ENCODE peak calls at places on chromosomes 6 and 20, in nine cellular contexts. Z is activated T-cell treated with anti-CD3 and anti-CD28 coated beads for 24 hours; X is A172; U is left colon; W is HEK293T; D is activated T-helper 1 cell treated with anti-CD3 and anti-CD28 coated beads, Interleukin-12 subunit alpha, Interleukin-12 subunit beta, Interleukin-2, Interleukin-4 antibody, amounts not matched to agents 30 ng/mL and 10 ng/mL and 1 ng/mL, durations not matched to agents 14 hours and 24 hours and 36 hours; C is C1 segment of cervical spinal cord; F is type B pancreatic cell; I is activated CD8-positive, alpha-beta memory T cell treated with anti-CD3 and anti-CD28 coated beads for 24 hours. R is an unnamed sample.

GRCh38 chr6:133242761-133243590 is 1.8 kb downstream of the EYA4 start:
- DNase-seq in F (no peak), U (no peak), Z (no peak), C (no peak), W (peak), I (no peak), D (no peak), X (no peak), R (no peak)

GRCh38 chr20:24798930-24799705 is 150.0 kb upstream of the CST7 start:
- DNase-seq in I (no peak), D (no peak), F (no peak), X (peak), C (no peak), U (no peak), W (no peak), Z (no peak), R (peak)

GRCh38 chr20:50918403-50918802 is 12.8 kb downstream of the ADNP start:
- DNase-seq in I (no peak), F (no peak), X (no peak), C (no peak), Z (no peak), D (no peak), U (no peak), W (no peak), R (no peak)

GRCh38 chr6:138647006-138647405 is 126.6 kb upstream of the CCDC28A start:
- DNase-seq in C (no peak), Z (no peak), W (no peak), D (no peak), U (no peak), I (no peak), F (no peak), X (no peak), R (no peak)

GRCh38 chr6:6798430-6798829 is 209.9 kb downstream of the LY86 start:
- DNase-seq in U (no peak), F (no peak), X (no peak), D (peak), Z (no peak), C (no peak), I (peak), W (no peak), R (no peak)

GRCh38 chr6:32947552-32948465 is 5.1 kb downstream of the HLA-DMA start:
- DNase-seq in F (no peak), D (peak), C (no peak), W (peak), I (no peak), U (peak), Z (no peak), X (peak), R (no peak)

GRCh38 chr6:149864578-149865535 is 698 bp upstream of the LRP11 start:
- DNase-seq in I (peak), Z (no peak), X (peak), W (peak), U (no peak), F (no peak), C (no peak), D (peak), R (no peak)

GRCh38 chr6:18501313-18502013 is 114.3 kb downstream of the RNF144B start:
- DNase-seq in U (peak), Z (no peak), D (no peak), I (no peak), X (peak), F (no peak), W (no peak), C (no peak), R (peak)

GRCh38 chr6:31158863-31159855 is 770 bp downstream of the TCF19 start:
- DNase-seq in X (peak), W (peak), I (peak), C (no peak), Z (peak), D (peak), U (no peak), F (no peak), R (peak)

GRCh38 chr20:24683676-24684075 is 214.2 kb downstream of the SYNDIG1 start:
- DNase-seq in W (no peak), D (no peak), C (no peak), I (no peak), U (no peak), Z (no peak), X (no peak), F (no peak), R (peak)

GRCh38 chr6:99905209-99906106 is 88.6 kb downstream of the MCHR2 start:
- DNase-seq in F (no peak), C (no peak), X (peak), W (peak), U (no peak), Z (no peak), I (no peak), D (no peak), R (no peak)

GRCh38 chr6:912871-913663 is 220.1 kb upstream of the EXOC2 start:
- DNase-seq in F (no peak), U (no peak), D (no peak), C (no peak), X (peak), Z (no peak), I (no peak), W (peak), R (no peak)

GRCh38 chr20:37364927-37365272 is 19.0 kb downstream of the SRC start:
- DNase-seq in Z (no peak), D (no peak), F (no peak), C (no peak), X (no peak), I (no peak), W (no peak), U (peak), R (no peak)

GRCh38 chr6:93523365-93523764 is 104.0 kb upstream of the EPHA7 start:
- DNase-seq in F (no peak), U (no peak), D (no peak), I (no peak), W (no peak), X (no peak), Z (no peak), C (no peak), R (no peak)

GRCh38 chr6:138987299-138987642 is 782 bp downstream of the REPS1 start:
- DNase-seq in I (no peak), C (no peak), F (no peak), D (no peak), U (no peak), X (no peak), W (no peak), Z (no peak), R (peak)

GRCh38 chr6:42142118-42142835 is at the start of gene C6orf132:
- DNase-seq in Z (no peak), W (no peak), F (no peak), D (no peak), X (no peak), U (peak), C (no peak), I (peak), R (no peak)

GRCh38 chr20:53873249-53873642 is 197.1 kb downstream of the BCAS1 start:
- DNase-seq in F (no peak), X (no peak), Z (no peak), U (no peak), I (no peak), C (no peak), D (no peak), W (no peak), R (no peak)

GRCh38 chr20:51890003-51890402 is 87.7 kb upstream of the SALL4 start:
- DNase-seq in W (no peak), U (no peak), F (no peak), D (no peak), C (no peak), I (no peak), X (no peak), Z (no peak), R (no peak)

GRCh38 chr20:24692429-24693190 is 223.2 kb downstream of the SYNDIG1 start:
- DNase-seq in I (peak), F (peak), U (no peak), W (no peak), X (no peak), Z (no peak), D (no peak), C (no peak), R (peak)

GRCh38 chr6:20610636-20611200 is 76.5 kb downstream of the CDKAL1 start:
- DNase-seq in Z (no peak), F (no peak), X (no peak), U (no peak), W (no peak), D (no peak), C (no peak), I (no peak), R (no peak)

GRCh38 chr6:53811746-53812145 is 16.9 kb downstream of the LRRC1 start:
- DNase-seq in W (no peak), D (no peak), Z (no peak), U (no peak), F (no peak), X (no peak), C (no peak), I (no peak), R (no peak)

GRCh38 chr6:31356216-31356945 is 598 bp downstream of the HLA-B start:
- DNase-seq in I (peak), C (no peak), U (peak), D (peak), Z (no peak), F (no peak), X (peak), W (no peak), R (peak)

GRCh38 chr6:134074151-134074712 is 21.8 kb upstream of the SLC2A12 start:
- DNase-seq in Z (no peak), D (no peak), I (no peak), C (peak), W (no peak), U (no peak), X (no peak), F (no peak), R (no peak)

GRCh38 chr6:89257781-89258180 is 40.6 kb upstream of the GABRR1 start:
- DNase-seq in F (no peak), I (peak), D (no peak), U (no peak), C (no peak), Z (no peak), W (no peak), X (no peak), R (no peak)

GRCh38 chr20:7911586-7912330 is 28.5 kb downstream of the HAO1 start:
- DNase-seq in X (no peak), C (no peak), U (no peak), Z (no peak), D (no peak), W (no peak), I (no peak), F (no peak), R (no peak)

GRCh38 chr6:141464490-141464889 is 668.2 kb upstream of the GJE1 start:
- DNase-seq in F (no peak), X (no peak), D (no peak), W (no peak), I (no peak), C (no peak), Z (no peak), U (no peak), R (no peak)

GRCh38 chr20:43667341-43668132 is 623 bp downstream of the MYBL2 start:
- DNase-seq in W (peak), F (no peak), D (no peak), I (peak), C (no peak), U (no peak), X (no peak), Z (no peak), R (peak)

GRCh38 chr6:135506270-135506997 is 8.9 kb upstream of the AHI1 start:
- DNase-seq in Z (no peak), C (no peak), W (peak), U (no peak), D (no peak), F (no peak), I (no peak), X (peak), R (no peak)

R was measured in spleen.